ENCODE peak calls at places on chromosome 9, in eight cellular contexts. One of them, this sample, is unnamed. For H3K9me3, the result is how much of the 10 kb centered on the place peaks cover.

GRCh38 chr9:16930578-16930977 is 60.1 kb upstream of the BNC2 start:
- DNase-seq in GM23248: no peak
- DNase-seq in HCT116: no peak
- DNase-seq in A549: no peak
- DNase-seq in IMR-90: no peak
- DNase-seq in neural progenitor cell: no peak
- DNase-seq in H9: no peak
- DNase-seq in astrocyte: no peak
- DNase-seq in this sample: no peak

GRCh38 chr9:114777841-114778240 is 28.0 kb downstream of the TNFSF15 start:
- DNase-seq in GM23248: peak
- DNase-seq in HCT116: no peak
- DNase-seq in A549: no peak
- DNase-seq in IMR-90: no peak
- DNase-seq in neural progenitor cell: no peak
- DNase-seq in H9: no peak
- DNase-seq in astrocyte: no peak
- DNase-seq in this sample: peak

GRCh38 chr9:7234144-7234543 is 476.4 kb downstream of the KDM4C start:
- DNase-seq in GM23248: peak
- DNase-seq in HCT116: peak
- DNase-seq in A549: peak
- DNase-seq in IMR-90: peak
- DNase-seq in neural progenitor cell: peak
- DNase-seq in H9: peak
- DNase-seq in astrocyte: no peak
- DNase-seq in this sample: peak

GRCh38 chr9:4640027-4640426 is 22.1 kb upstream of the PLPP6 start:
- DNase-seq in GM23248: peak
- DNase-seq in HCT116: peak
- DNase-seq in A549: no peak
- DNase-seq in IMR-90: no peak
- DNase-seq in neural progenitor cell: peak
- DNase-seq in H9: no peak
- DNase-seq in astrocyte: peak
- DNase-seq in this sample: peak

GRCh38 chr9:79817469-79818004 is 245.8 kb downstream of the TLE4 start:
- DNase-seq in GM23248: no peak
- DNase-seq in HCT116: no peak
- DNase-seq in A549: no peak
- DNase-seq in IMR-90: no peak
- DNase-seq in neural progenitor cell: peak
- DNase-seq in H9: no peak
- DNase-seq in astrocyte: peak
- DNase-seq in this sample: no peak

GRCh38 chr9:77616191-77616590 is 31.9 kb downstream of the GNA14 start:
- DNase-seq in GM23248: peak
- DNase-seq in HCT116: no peak
- DNase-seq in A549: no peak
- DNase-seq in IMR-90: no peak
- DNase-seq in neural progenitor cell: no peak
- DNase-seq in H9: no peak
- DNase-seq in astrocyte: no peak
- DNase-seq in this sample: no peak

GRCh38 chr9:24479266-24479665 is 66.4 kb downstream of the IZUMO3 start:
- DNase-seq in GM23248: no peak
- DNase-seq in HCT116: no peak
- DNase-seq in A549: no peak
- DNase-seq in IMR-90: no peak
- DNase-seq in neural progenitor cell: no peak
- DNase-seq in H9: no peak
- DNase-seq in astrocyte: no peak
- DNase-seq in this sample: no peak

GRCh38 chr9:37508834-37509206 is 23.1 kb downstream of the POLR1E start:
- DNase-seq in GM23248: no peak
- DNase-seq in HCT116: no peak
- DNase-seq in A549: no peak
- DNase-seq in IMR-90: no peak
- DNase-seq in neural progenitor cell: no peak
- DNase-seq in H9: no peak
- DNase-seq in astrocyte: no peak
- DNase-seq in this sample: no peak

GRCh38 chr9:99105152-99106043 is 485 bp downstream of the TGFBR1 start:
- DNase-seq in GM23248: peak
- DNase-seq in HCT116: no peak
- DNase-seq in A549: peak
- DNase-seq in IMR-90: peak
- DNase-seq in neural progenitor cell: peak
- DNase-seq in H9: peak
- DNase-seq in astrocyte: peak
- DNase-seq in this sample: peak

GRCh38 chr9:133377721-133378216 is 1.6 kb downstream of the STKLD1 start:
- DNase-seq in GM23248: peak
- DNase-seq in HCT116: no peak
- DNase-seq in A549: no peak
- DNase-seq in IMR-90: peak
- DNase-seq in neural progenitor cell: no peak
- DNase-seq in H9: no peak
- DNase-seq in astrocyte: no peak
- DNase-seq in this sample: no peak

GRCh38 chr9:107620801-107621200 is 131.2 kb upstream of the KLF4 start:
- DNase-seq in GM23248: no peak
- DNase-seq in HCT116: no peak
- DNase-seq in A549: no peak
- DNase-seq in IMR-90: no peak
- DNase-seq in neural progenitor cell: no peak
- DNase-seq in H9: no peak
- DNase-seq in astrocyte: no peak
- DNase-seq in this sample: no peak

GRCh38 chr9:7089794-7090193 is 332.0 kb downstream of the KDM4C start:
- DNase-seq in GM23248: no peak
- DNase-seq in HCT116: no peak
- DNase-seq in A549: no peak
- DNase-seq in IMR-90: no peak
- DNase-seq in neural progenitor cell: peak
- DNase-seq in H9: no peak
- DNase-seq in astrocyte: no peak
- DNase-seq in this sample: no peak

GRCh38 chr9:14366071-14366470 is 52.1 kb upstream of the NFIB start:
- DNase-seq in GM23248: peak
- DNase-seq in HCT116: no peak
- DNase-seq in A549: no peak
- DNase-seq in IMR-90: peak
- DNase-seq in neural progenitor cell: no peak
- DNase-seq in H9: no peak
- DNase-seq in astrocyte: peak
- DNase-seq in this sample: peak

GRCh38 chr9:120522558-120522957 is 57.4 kb downstream of the CDK5RAP2 start:
- DNase-seq in GM23248: no peak
- DNase-seq in HCT116: no peak
- DNase-seq in A549: no peak
- DNase-seq in IMR-90: no peak
- DNase-seq in neural progenitor cell: no peak
- DNase-seq in H9: no peak
- DNase-seq in astrocyte: no peak
- DNase-seq in this sample: no peak

GRCh38 chr9:128892223-128892892 is 10.4 kb downstream of the LRRC8A start:
- DNase-seq in GM23248: peak
- DNase-seq in HCT116: no peak
- DNase-seq in A549: peak
- DNase-seq in IMR-90: peak
- DNase-seq in neural progenitor cell: no peak
- DNase-seq in H9: no peak
- DNase-seq in astrocyte: peak
- DNase-seq in this sample: peak

GRCh38 chr9:121336705-121337104 is 33.3 kb downstream of the STOM start:
- DNase-seq in GM23248: no peak
- DNase-seq in HCT116: no peak
- DNase-seq in A549: no peak
- DNase-seq in IMR-90: no peak
- DNase-seq in neural progenitor cell: no peak
- DNase-seq in H9: no peak
- DNase-seq in astrocyte: no peak
- DNase-seq in this sample: no peak

GRCh38 chr9:96327694-96328352 is 25.8 kb upstream of the HSD17B3 start:
- DNase-seq in GM23248: peak
- DNase-seq in HCT116: no peak
- DNase-seq in A549: peak
- DNase-seq in IMR-90: peak
- DNase-seq in neural progenitor cell: peak
- DNase-seq in H9: no peak
- DNase-seq in astrocyte: peak
- DNase-seq in this sample: peak

GRCh38 chr9:83445703-83446102 is 92.5 kb downstream of the FRMD3 start:
- DNase-seq in GM23248: no peak
- DNase-seq in HCT116: no peak
- DNase-seq in A549: no peak
- DNase-seq in IMR-90: no peak
- DNase-seq in neural progenitor cell: no peak
- DNase-seq in H9: no peak
- DNase-seq in astrocyte: no peak
- DNase-seq in this sample: no peak

GRCh38 chr9:69258551-69258950 is 66.5 kb upstream of the ENTREP1 start:
- DNase-seq in GM23248: no peak
- DNase-seq in HCT116: no peak
- DNase-seq in A549: no peak
- DNase-seq in IMR-90: no peak
- DNase-seq in neural progenitor cell: no peak
- DNase-seq in H9: no peak
- DNase-seq in astrocyte: no peak
- DNase-seq in this sample: no peak

GRCh38 chr9:38526571-38526970 is 93.8 kb downstream of the ANKRD18A start:
- DNase-seq in GM23248: no peak
- DNase-seq in HCT116: no peak
- DNase-seq in A549: no peak
- DNase-seq in IMR-90: no peak
- DNase-seq in neural progenitor cell: no peak
- DNase-seq in H9: no peak
- DNase-seq in astrocyte: no peak
- DNase-seq in this sample: no peak

GRCh38 chr9:4077499-4078102 is 222.3 kb downstream of the GLIS3 start:
- DNase-seq in GM23248: peak
- DNase-seq in HCT116: peak
- DNase-seq in A549: peak
- DNase-seq in IMR-90: peak
- DNase-seq in neural progenitor cell: peak
- DNase-seq in H9: peak
- DNase-seq in astrocyte: peak
- DNase-seq in this sample: peak

GRCh38 chr9:131745611-131746010 is 5.7 kb upstream of the RAPGEF1 start:
- DNase-seq in GM23248: no peak
- DNase-seq in HCT116: no peak
- DNase-seq in A549: no peak
- DNase-seq in IMR-90: no peak
- DNase-seq in neural progenitor cell: no peak
- DNase-seq in H9: no peak
- DNase-seq in astrocyte: no peak
- DNase-seq in this sample: no peak
- H3K4me2 ChIP-seq in GM23248: no peak
- H3K4me2 ChIP-seq in HCT116: no peak
- H3K4me2 ChIP-seq in A549: no peak
- H3K4me2 ChIP-seq in IMR-90: no peak
- H3K4me2 ChIP-seq in neural progenitor cell: no peak
- H3K4me2 ChIP-seq in H9: no peak
- H3K4me2 ChIP-seq in astrocyte: no peak
- H3K4me2 ChIP-seq in this sample: no peak

GRCh38 chr9:88414298-88414697 is 26.1 kb downstream of the SPIN1 start:
- DNase-seq in GM23248: no peak
- DNase-seq in HCT116: no peak
- DNase-seq in A549: no peak
- DNase-seq in IMR-90: no peak
- DNase-seq in neural progenitor cell: no peak
- DNase-seq in H9: no peak
- DNase-seq in astrocyte: no peak
- DNase-seq in this sample: no peak
- H3K9me3 ChIP-seq in GM23248: under half
- H3K9me3 ChIP-seq in HCT116: under half
- H3K9me3 ChIP-seq in A549: under half
- H3K9me3 ChIP-seq in IMR-90: under half
- H3K9me3 ChIP-seq in neural progenitor cell: under half
- H3K9me3 ChIP-seq in H9: under half
- H3K9me3 ChIP-seq in astrocyte: under half
- H3K9me3 ChIP-seq in this sample: under half

GRCh38 chr9:110538621-110539020 is 40.9 kb downstream of the SVEP1 start:
- DNase-seq in GM23248: peak
- DNase-seq in HCT116: no peak
- DNase-seq in A549: no peak
- DNase-seq in IMR-90: peak
- DNase-seq in neural progenitor cell: no peak
- DNase-seq in H9: no peak
- DNase-seq in astrocyte: peak
- DNase-seq in this sample: no peak

GRCh38 chr9:110532908-110533665 is 46.5 kb downstream of the SVEP1 start:
- DNase-seq in GM23248: peak
- DNase-seq in HCT116: no peak
- DNase-seq in A549: no peak
- DNase-seq in IMR-90: peak
- DNase-seq in neural progenitor cell: no peak
- DNase-seq in H9: no peak
- DNase-seq in astrocyte: peak
- DNase-seq in this sample: no peak

GRCh38 chr9:110538169-110538568 is 41.4 kb downstream of the SVEP1 start:
- DNase-seq in GM23248: peak
- DNase-seq in HCT116: no peak
- DNase-seq in A549: no peak
- DNase-seq in IMR-90: peak
- DNase-seq in neural progenitor cell: no peak
- DNase-seq in H9: no peak
- DNase-seq in astrocyte: peak
- DNase-seq in this sample: peak

GRCh38 chr9:110531776-110532175 is 47.8 kb downstream of the SVEP1 start:
- DNase-seq in GM23248: no peak
- DNase-seq in HCT116: no peak
- DNase-seq in A549: no peak
- DNase-seq in IMR-90: peak
- DNase-seq in neural progenitor cell: no peak
- DNase-seq in H9: no peak
- DNase-seq in astrocyte: peak
- DNase-seq in this sample: peak

DNA sequence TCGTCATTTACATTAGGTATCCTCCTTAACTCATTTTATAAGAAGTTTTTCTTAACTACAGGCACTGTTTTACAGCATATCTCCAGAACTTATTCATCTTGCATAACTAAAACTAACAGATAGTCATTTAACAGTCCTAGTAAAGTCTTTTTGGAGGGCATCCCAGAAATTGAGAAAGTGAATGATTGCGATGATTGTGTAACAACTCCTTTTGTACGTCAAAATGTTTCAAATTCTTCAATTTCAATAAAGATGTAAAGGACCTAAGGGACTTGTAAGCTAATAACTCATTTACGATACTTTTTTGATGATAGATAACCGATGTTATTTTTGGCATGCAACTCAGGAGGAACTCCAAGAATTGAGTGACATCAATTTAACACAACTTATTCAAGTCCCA is 42.7 kb downstream of the SVEP1 start:
- DNase-seq in GM23248: peak
- DNase-seq in HCT116: no peak
- DNase-seq in A549: no peak
- DNase-seq in IMR-90: peak
- DNase-seq in neural progenitor cell: no peak
- DNase-seq in H9: no peak
- DNase-seq in astrocyte: peak
- DNase-seq in this sample: peak
- H3K4me2 ChIP-seq in GM23248: peak
- H3K4me2 ChIP-seq in HCT116: no peak
- H3K4me2 ChIP-seq in A549: peak
- H3K4me2 ChIP-seq in IMR-90: peak
- H3K4me2 ChIP-seq in neural progenitor cell: no peak
- H3K4me2 ChIP-seq in H9: no peak
- H3K4me2 ChIP-seq in astrocyte: no peak
- H3K4me2 ChIP-seq in this sample: no peak

GRCh38 chr9:65435464-65435863 is 150.5 kb upstream of the FOXD4L5 start:
- DNase-seq in GM23248: no peak
- DNase-seq in HCT116: no peak
- DNase-seq in A549: no peak
- DNase-seq in IMR-90: no peak
- DNase-seq in neural progenitor cell: no peak
- DNase-seq in H9: no peak
- DNase-seq in astrocyte: no peak
- DNase-seq in this sample: no peak
- H3K9me3 ChIP-seq in GM23248: under half
- H3K9me3 ChIP-seq in HCT116: under half
- H3K9me3 ChIP-seq in A549: under half
- H3K9me3 ChIP-seq in IMR-90: under half
- H3K9me3 ChIP-seq in neural progenitor cell: under half
- H3K9me3 ChIP-seq in H9: half or more
- H3K9me3 ChIP-seq in astrocyte: under half
- H3K9me3 ChIP-seq in this sample: under half